ENCODE peak calls at places on chromosomes 16 and 17, in ten cellular contexts. F, J, X, E, P, A, B, I, C and O are unnamed samples.

GRCh38 chr16:89507219-89507833 is 877 bp upstream of the SPG7 start:
- DNase-seq in F (no peak), J (no peak), X (no peak), E (no peak), P (no peak), A (no peak), B (no peak), I (no peak), C (peak), O (no peak)

GRCh38 chr16:89072216-89073130 is 21.2 kb upstream of the ACSF3 start:
- DNase-seq in F (no peak), J (no peak), X (no peak), E (no peak), P (no peak), A (no peak), B (peak), I (no peak), C (peak), O (no peak)

GRCh38 chr16:12356622-12357365 is 380.3 kb downstream of the SNX29 start:
- DNase-seq in F (no peak), J (no peak), X (no peak), E (no peak), P (no peak), A (no peak), B (no peak), I (no peak), C (no peak), O (no peak)

GRCh38 chr17:56881685-56882295 is 32.1 kb downstream of the TRIM25 start:
- DNase-seq in F (no peak), J (no peak), X (no peak), E (no peak), P (no peak), A (no peak), B (no peak), I (no peak), C (no peak), O (no peak)

GRCh38 chr16:15640966-15641365 is 2.0 kb downstream of the MARF1 start:
- DNase-seq in F (no peak), J (no peak), X (no peak), E (no peak), P (no peak), A (no peak), B (no peak), I (no peak), C (no peak), O (no peak)

GRCh38 chr16:83715217-83715920 is 92.4 kb upstream of the HSBP1 start:
- DNase-seq in F (no peak), J (no peak), X (no peak), E (no peak), P (peak), A (no peak), B (no peak), I (no peak), C (no peak), O (no peak)

GRCh38 chr17:82019208-82019727 is 3.4 kb downstream of the CENPX start:
- DNase-seq in F (no peak), J (no peak), X (no peak), E (no peak), P (no peak), A (no peak), B (no peak), I (no peak), C (no peak), O (no peak)

GRCh38 chr17:1736348-1737281 is 6.1 kb upstream of the SERPINF2 start:
- DNase-seq in F (no peak), J (peak), X (no peak), E (peak), P (no peak), A (no peak), B (no peak), I (no peak), C (peak), O (no peak)

GRCh38 chr17:75830168-75831031 is 13.8 kb downstream of the UNC13D start:
- DNase-seq in F (no peak), J (peak), X (no peak), E (peak), P (no peak), A (no peak), B (no peak), I (peak), C (no peak), O (no peak)

GRCh38 chr17:53420035-53420641 is 402.6 kb upstream of the KIF2B start:
- DNase-seq in F (no peak), J (no peak), X (no peak), E (no peak), P (no peak), A (no peak), B (no peak), I (no peak), C (no peak), O (no peak)

GRCh38 chr17:80519091-80519781 is 25.4 kb upstream of the RPTOR start:
- DNase-seq in F (no peak), J (no peak), X (no peak), E (no peak), P (no peak), A (no peak), B (no peak), I (no peak), C (no peak), O (no peak)

GRCh38 chr16:24699151-24699723 is 30.2 kb upstream of the TNRC6A start:
- DNase-seq in F (no peak), J (no peak), X (no peak), E (no peak), P (no peak), A (no peak), B (no peak), I (no peak), C (no peak), O (no peak)

GRCh38 chr17:73770115-73770848 is 126.0 kb upstream of the SDK2 start:
- DNase-seq in F (no peak), J (no peak), X (no peak), E (no peak), P (peak), A (no peak), B (peak), I (no peak), C (peak), O (no peak)

GRCh38 chr17:79907217-79907715 is 68.0 kb upstream of the CBX4 start:
- DNase-seq in F (no peak), J (no peak), X (no peak), E (no peak), P (no peak), A (no peak), B (no peak), I (no peak), C (no peak), O (no peak)

GRCh38 chr17:36665417-36665816 is 64.0 kb downstream of the MRM1 start:
- DNase-seq in F (no peak), J (no peak), X (no peak), E (no peak), P (no peak), A (no peak), B (no peak), I (no peak), C (no peak), O (no peak)

GRCh38 chr17:44071772-44072171 is 1.2 kb downstream of the G6PC3 start:
- DNase-seq in F (no peak), J (no peak), X (no peak), E (no peak), P (no peak), A (no peak), B (no peak), I (no peak), C (peak), O (no peak)

GRCh38 chr16:55703003-55704001 is 47.5 kb downstream of the SLC6A2 start:
- DNase-seq in F (no peak), J (peak), X (no peak), E (no peak), P (peak), A (no peak), B (peak), I (peak), C (peak), O (peak)

GRCh38 chr17:76239538-76240274 is 587 bp downstream of the RNF157 start:
- DNase-seq in F (no peak), J (no peak), X (no peak), E (peak), P (no peak), A (no peak), B (no peak), I (no peak), C (no peak), O (no peak)

GRCh38 chr16:27197004-27197403 is 6.3 kb upstream of the KDM8 start:
- DNase-seq in F (no peak), J (no peak), X (no peak), E (no peak), P (no peak), A (no peak), B (no peak), I (no peak), C (no peak), O (no peak)